ENCODE peak calls at places on chromosomes 2 and 18, in seven cellular contexts. W is upper lobe of left lung, A is fibroblast of lung, C is heart left ventricle, O is H1, F is AG04450, M is fibroblast of pulmonary artery. V is an unnamed sample.

GRCh38 chr2:198697218-198697617 is 760.5 kb downstream of the SATB2 start:
- DNase-seq in C (no peak), F (no peak), O (no peak), A (no peak), M (no peak), W (no peak), V (no peak)

GRCh38 chr18:7117390-7118355 is at the start of gene LAMA1:
- DNase-seq in M (peak), A (peak), F (no peak), W (peak), C (no peak), O (peak), V (no peak)

GRCh38 chr2:161416294-161416632 is at the start of gene TBR1:
- DNase-seq in F (no peak), A (no peak), W (no peak), C (no peak), M (no peak), O (no peak), V (no peak)

GRCh38 chr18:76351961-76352581 is 143.0 kb downstream of the ZNF516 start:
- DNase-seq in C (no peak), A (peak), M (peak), W (peak), F (peak), O (no peak), V (no peak)

GRCh38 chr18:67731853-67732252 is 215.3 kb upstream of the DSEL start:
- DNase-seq in M (peak), W (no peak), O (no peak), C (no peak), A (peak), F (peak), V (peak)

GRCh38 chr2:155404433-155405002 is 706.0 kb downstream of the KCNJ3 start:
- DNase-seq in M (no peak), A (no peak), W (no peak), C (no peak), O (no peak), F (no peak), V (no peak)

GRCh38 chr18:51498085-51498855 is 300.8 kb upstream of the MEX3C start:
- DNase-seq in A (no peak), W (no peak), C (no peak), M (no peak), O (no peak), F (no peak), V (no peak)

GRCh38 chr2:56014075-56014730 is 90.6 kb upstream of the EFEMP1 start:
- DNase-seq in W (no peak), C (no peak), A (no peak), O (no peak), M (peak), F (no peak), V (no peak)

GRCh38 chr18:9612989-9613388 is 1.4 kb downstream of the PPP4R1 start:
- DNase-seq in A (no peak), O (no peak), M (no peak), W (no peak), C (no peak), F (no peak), V (no peak)

GRCh38 chr18:10414293-10414842 is 40.1 kb upstream of the APCDD1 start:
- DNase-seq in A (no peak), M (no peak), O (no peak), F (no peak), C (no peak), W (peak), V (no peak)

GRCh38 chr2:64698668-64699444 is 45.1 kb upstream of the SERTAD2 start:
- DNase-seq in M (peak), F (peak), C (no peak), O (no peak), W (no peak), A (peak), V (peak)

GRCh38 chr2:43796206-43796605 is 22.4 kb downstream of the DYNC2LI1 start:
- DNase-seq in C (no peak), F (no peak), M (no peak), O (no peak), A (no peak), W (no peak), V (no peak)

GRCh38 chr2:43803113-43803512 is 29.3 kb downstream of the DYNC2LI1 start:
- DNase-seq in O (no peak), C (no peak), M (peak), A (no peak), W (no peak), F (no peak), V (no peak)

GRCh38 chr2:43800894-43801293 is 27.1 kb downstream of the DYNC2LI1 start:
- DNase-seq in W (no peak), A (no peak), O (no peak), C (no peak), M (no peak), F (no peak), V (no peak)

GRCh38 chr2:43802135-43802534 is 28.3 kb downstream of the DYNC2LI1 start:
- DNase-seq in O (no peak), F (no peak), C (no peak), M (no peak), W (no peak), A (no peak), V (no peak)

DNA sequence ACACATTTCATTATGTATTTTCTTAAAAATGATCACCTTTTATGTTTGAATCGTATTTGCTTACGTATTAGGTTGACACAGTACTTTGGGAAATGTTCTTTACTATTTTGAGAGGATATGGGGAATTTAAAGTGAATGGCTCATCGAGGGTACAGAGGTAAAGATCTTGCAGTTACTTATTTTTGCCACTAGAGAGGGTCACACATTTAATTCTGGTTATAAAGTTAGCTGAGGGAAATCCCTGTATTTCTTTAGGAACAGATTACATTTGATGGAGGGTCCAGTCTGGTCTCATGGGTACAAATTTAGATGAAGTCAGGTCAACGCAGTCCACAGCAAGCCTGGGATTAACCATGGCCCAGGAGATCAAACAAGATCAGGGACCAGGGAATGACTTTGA is 24.5 kb downstream of the DYNC2LI1 start:
- DNase-seq in A (no peak), W (no peak), F (no peak), O (no peak), C (no peak), M (no peak), V (no peak)
- TF ChIP-seq CTCF in A (peak), W (no peak), F (peak), O (peak), C (no peak), M (peak), V (peak)

GRCh38 chr18:79856119-79857080 is 58.7 kb downstream of the KCNG2 start:
- DNase-seq in M (peak), O (peak), C (no peak), F (no peak), W (peak), A (peak), V (peak)
- H3K4me3 ChIP-seq in M (no peak), O (no peak), C (no peak), F (no peak), W (peak), A (no peak), V (no peak)

GRCh38 chr2:118763797-118764196 is 83.7 kb downstream of the EN1 start:
- DNase-seq in M (peak), O (peak), C (no peak), W (no peak), A (peak), F (no peak), V (no peak)
- TF ChIP-seq CTCF in M (peak), O (peak), C (no peak), W (no peak), A (peak), F (peak), V (peak)

GRCh38 chr2:24471662-24472061 is 19.4 kb upstream of the NCOA1 start:
- DNase-seq in C (no peak), A (no peak), M (no peak), O (no peak), F (no peak), W (no peak), V (no peak)
- H3K4me3 ChIP-seq in C (no peak), A (no peak), M (no peak), O (no peak), F (no peak), W (no peak), V (no peak)

GRCh38 chr18:3885209-3885792 is 435.3 kb downstream of the TGIF1 start:
- DNase-seq in O (no peak), F (no peak), C (no peak), A (no peak), M (no peak), W (no peak), V (no peak)
- TF ChIP-seq CTCF in O (peak), F (peak), C (no peak), A (peak), M (peak), W (no peak), V (peak)

GRCh38 chr2:236166157-236166780 is 1.9 kb downstream of the GBX2 start:
- DNase-seq in W (peak), M (peak), O (no peak), C (no peak), F (no peak), A (no peak), V (no peak)
- H3K4me3 ChIP-seq in W (peak), M (peak), O (peak), C (peak), F (peak), A (no peak), V (no peak)

DNA sequence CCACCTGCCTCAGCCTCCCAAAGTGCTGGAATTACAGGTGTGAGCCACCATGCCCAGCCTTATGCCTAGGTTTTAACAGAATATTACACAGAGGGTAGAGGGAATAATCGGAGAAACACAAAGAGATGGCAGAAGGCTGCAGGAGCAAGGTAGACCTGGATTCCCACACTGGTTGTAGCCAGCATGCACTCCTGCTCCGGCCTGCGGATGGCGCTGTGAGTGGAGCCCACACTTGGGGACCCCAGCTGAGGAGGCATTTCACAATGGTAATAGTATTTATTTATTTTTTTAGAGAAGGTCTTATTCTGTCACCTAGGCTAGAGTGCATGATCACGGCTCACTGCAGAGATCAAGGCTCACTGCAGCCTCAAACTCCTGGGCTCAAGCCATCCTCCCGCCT is 38.8 kb upstream of the DARS1 start:
- DNase-seq in O (no peak), F (no peak), M (no peak), A (no peak), W (peak), C (no peak), V (no peak)
- TF ChIP-seq CTCF in O (peak), F (no peak), M (no peak), A (no peak), W (no peak), C (no peak), V (no peak)

DNA sequence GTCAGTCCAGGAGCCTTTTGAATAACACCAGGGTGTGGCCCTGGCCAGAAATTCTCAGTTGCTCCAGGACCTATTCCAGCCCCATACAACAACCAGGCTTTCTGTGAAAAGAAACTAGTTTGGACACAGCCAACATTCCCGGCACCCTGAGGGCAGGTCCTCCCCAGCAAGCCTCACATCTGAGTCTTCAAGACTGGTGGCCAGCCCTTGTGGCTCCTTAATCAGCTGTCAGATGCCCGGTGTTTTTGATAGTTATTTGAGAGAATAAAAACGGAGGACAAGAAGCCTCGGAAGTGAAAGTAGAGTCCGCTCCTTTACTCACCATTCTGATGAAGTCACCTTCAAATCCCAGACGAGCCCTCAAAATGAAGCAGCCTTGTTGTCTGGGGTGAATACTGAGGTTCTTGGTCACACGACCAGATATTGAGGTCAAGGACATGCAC is 31.0 kb upstream of the GMCL1 start:
- DNase-seq in M (peak), C (no peak), O (no peak), W (no peak), A (peak), F (no peak), V (no peak)
- H3K4me3 ChIP-seq in M (peak), C (peak), O (no peak), W (peak), A (no peak), F (no peak), V (peak)

GRCh38 chr18:49335677-49336076 is 124.8 kb downstream of the DYM start:
- DNase-seq in F (no peak), O (no peak), M (no peak), A (no peak), W (no peak), C (no peak), V (no peak)
- TF ChIP-seq CTCF in F (no peak), O (peak), M (no peak), A (no peak), W (no peak), C (no peak), V (no peak)